ENCODE peak calls at places on chromosomes 4 and X, in five cellular contexts. P, R, W, Q and O are unnamed samples. For H3K4me1 and H3K27me3, the result is how much of the 10 kb centered on the place peaks cover.

GRCh38 chr4:142874684-142875083 is 28.6 kb upstream of the INPP4B start:
- ATAC-seq in R (peak), Q (no peak), W (no peak), P (no peak), O (no peak)

GRCh38 chrX:24682739-24683432 is 10.8 kb upstream of the POLA1 start:
- ATAC-seq in P (no peak), W (no peak), Q (peak), R (no peak), O (no peak)

GRCh38 chr4:2786152-2786671 is 6.7 kb upstream of the SH3BP2 start:
- ATAC-seq in Q (peak), P (no peak), R (no peak), W (no peak), O (no peak)

GRCh38 chrX:19659929-19660328 is 144.6 kb upstream of the MAP3K15 start:
- ATAC-seq in W (no peak), R (no peak), Q (peak), P (no peak), O (no peak)

GRCh38 chrX:12790878-12791252 is 347 bp upstream of the PRPS2 start:
- ATAC-seq in R (peak), W (peak), Q (peak), P (peak), O (peak)

GRCh38 chr4:82820689-82821088 is 22.1 kb upstream of the SCD5 start:
- ATAC-seq in R (no peak), W (no peak), Q (no peak), P (no peak), O (no peak)

GRCh38 chrX:139823806-139824205 is 109.0 kb downstream of the ATP11C start:
- ATAC-seq in Q (no peak), P (no peak), R (no peak), W (no peak), O (no peak)

GRCh38 chrX:130100180-130100579 is 10.1 kb downstream of the ELF4 start:
- ATAC-seq in R (no peak), P (no peak), Q (no peak), W (peak), O (peak)

GRCh38 chrX:19121898-19122640 is at the start of gene ADGRG2:
- ATAC-seq in P (no peak), R (peak), Q (no peak), W (no peak), O (peak)

GRCh38 chr4:4418676-4419370 is 31.9 kb downstream of the NSG1 start:
- ATAC-seq in R (no peak), Q (no peak), W (no peak), P (no peak), O (no peak)

GRCh38 chr4:86895692-86896488 is 3.7 kb upstream of the C4orf36 start:
- ATAC-seq in Q (peak), P (peak), R (peak), W (peak), O (peak)

GRCh38 chr4:17647927-17648326 is 33.5 kb downstream of the MED28 start:
- ATAC-seq in W (peak), Q (peak), R (peak), P (no peak), O (no peak)

GRCh38 chrX:11085305-11085704 is 25.8 kb upstream of the HCCS start:
- ATAC-seq in R (no peak), W (no peak), Q (no peak), P (no peak), O (no peak)

GRCh38 chr4:8610858-8611610 is 18.5 kb downstream of the CPZ start:
- ATAC-seq in Q (no peak), P (no peak), W (no peak), R (no peak), O (peak)

GRCh38 chrX:1784773-1785172 is 169.9 kb downstream of the ASMT start:
- ATAC-seq in W (no peak), Q (no peak), R (no peak), P (no peak), O (no peak)

GRCh38 chr4:97238956-97239698 is 904.1 kb downstream of the STPG2 start:
- ATAC-seq in R (no peak), Q (no peak), W (no peak), P (no peak), O (no peak)
- TF ChIP-seq EP300 in R (no peak), Q (no peak), W (no peak), P (no peak), O (no peak)

DNA sequence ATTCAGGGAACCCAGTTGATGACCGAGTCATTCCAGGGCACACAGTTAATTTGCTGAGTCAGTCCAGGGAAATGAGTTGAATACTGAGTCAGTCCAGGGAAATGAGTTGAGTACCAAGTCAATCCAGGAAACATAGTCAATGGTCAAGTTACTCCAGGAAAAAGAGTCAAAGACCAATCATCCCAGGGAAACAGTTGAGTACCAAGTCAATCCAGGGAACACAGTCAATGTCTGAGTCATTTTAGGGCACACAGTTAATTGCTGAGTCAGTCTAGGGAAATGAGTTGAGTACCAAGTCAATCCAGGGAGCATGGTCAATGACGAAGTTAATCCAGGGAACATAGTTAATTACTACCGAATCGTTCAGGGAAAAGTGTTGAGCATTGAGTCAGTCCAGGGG is 754.4 kb downstream of the NLGN4X start:
- ATAC-seq in Q (no peak), W (no peak), P (no peak), R (no peak), O (no peak)
- H3K4me1 ChIP-seq in Q (under half), W (under half), P (under half), R (under half), O (under half)

GRCh38 chrX:72306851-72307645 is 1.3 kb upstream of the CITED1 start:
- ATAC-seq in Q (peak), P (peak), R (peak), W (peak), O (peak)

GRCh38 chrX:72307646-72308051 is 1.9 kb upstream of the CITED1 start:
- ATAC-seq in Q (no peak), P (no peak), R (no peak), W (no peak), O (no peak)

GRCh38 chrX:72304877-72305276 is 837 bp downstream of the CITED1 start:
- ATAC-seq in Q (no peak), R (peak), P (no peak), W (no peak), O (no peak)

GRCh38 chrX:72305286-72306084 is at the start of gene CITED1:
- ATAC-seq in Q (peak), R (peak), W (no peak), P (no peak), O (no peak)

GRCh38 chrX:72306085-72306801 is 529 bp upstream of the CITED1 start:
- ATAC-seq in Q (no peak), W (peak), P (no peak), R (peak), O (no peak)
- H3K27me3 ChIP-seq in Q (under half), W (under half), P (under half), R (half or more), O (under half)

GRCh38 chr4:75724066-75724866 is at the start of gene USO1:
- ATAC-seq in R (peak), Q (peak), P (peak), W (peak), O (peak)
- TF ChIP-seq EP300 in R (peak), Q (no peak), P (no peak), W (peak), O (no peak)